ENCODE peak calls at places on chromosomes 3 and 15, in nine cellular contexts. One of them, this sample, is unnamed.
A peak's percentile ranks its signal among the peaks of the same experiment; 100 is the strongest.

GRCh38 chr3:118548434-118548833 is 486.2 kb downstream of the IGSF11 start:
- DNase-seq in pons: no peak
- DNase-seq in T-helper 1 cell: no peak
- DNase-seq in skeletal muscle cell: no peak
- DNase-seq in neural progenitor cell: no peak
- DNase-seq in GDM1: no peak
- DNase-seq in fibroblast of pulmonary artery: peak; percentile 26
- DNase-seq in mesothelial cell of epicardium: no peak
- DNase-seq in AG08396: no peak
- DNase-seq in this sample: no peak

GRCh38 chr15:74332611-74333010 is 34.8 kb downstream of the CYP11A1 start:
- DNase-seq in pons: no peak
- DNase-seq in mesothelial cell of epicardium: no peak
- DNase-seq in T-helper 1 cell: no peak
- DNase-seq in skeletal muscle cell: no peak
- DNase-seq in GDM1: no peak
- DNase-seq in neural progenitor cell: no peak
- DNase-seq in fibroblast of pulmonary artery: no peak
- DNase-seq in AG08396: no peak
- DNase-seq in this sample: no peak

GRCh38 chr3:121961283-121961682 is 60.8 kb downstream of the ILDR1 start:
- DNase-seq in fibroblast of pulmonary artery: no peak
- DNase-seq in mesothelial cell of epicardium: no peak
- DNase-seq in GDM1: no peak
- DNase-seq in neural progenitor cell: no peak
- DNase-seq in T-helper 1 cell: no peak
- DNase-seq in AG08396: no peak
- DNase-seq in pons: no peak
- DNase-seq in skeletal muscle cell: no peak
- DNase-seq in this sample: no peak

GRCh38 chr15:38196116-38196515 is 56.5 kb upstream of the SPRED1 start:
- DNase-seq in mesothelial cell of epicardium: no peak
- DNase-seq in neural progenitor cell: no peak
- DNase-seq in fibroblast of pulmonary artery: no peak
- DNase-seq in T-helper 1 cell: no peak
- DNase-seq in GDM1: no peak
- DNase-seq in skeletal muscle cell: no peak
- DNase-seq in AG08396: no peak
- DNase-seq in pons: peak; percentile 32
- DNase-seq in this sample: no peak

GRCh38 chr3:69443554-69443953 is 57.7 kb upstream of the FRMD4B start:
- DNase-seq in skeletal muscle cell: no peak
- DNase-seq in mesothelial cell of epicardium: no peak
- DNase-seq in neural progenitor cell: no peak
- DNase-seq in pons: peak; percentile 70
- DNase-seq in T-helper 1 cell: no peak
- DNase-seq in fibroblast of pulmonary artery: no peak
- DNase-seq in AG08396: no peak
- DNase-seq in GDM1: no peak
- DNase-seq in this sample: no peak

GRCh38 chr3:135967867-135968266 is 2.3 kb downstream of the PPP2R3A start:
- DNase-seq in GDM1: no peak
- DNase-seq in AG08396: no peak
- DNase-seq in skeletal muscle cell: no peak
- DNase-seq in pons: no peak
- DNase-seq in neural progenitor cell: no peak
- DNase-seq in fibroblast of pulmonary artery: no peak
- DNase-seq in T-helper 1 cell: no peak
- DNase-seq in mesothelial cell of epicardium: no peak
- DNase-seq in this sample: no peak

GRCh38 chr3:23996058-23996457 is 51.0 kb downstream of the NR1D2 start:
- DNase-seq in pons: no peak
- DNase-seq in mesothelial cell of epicardium: no peak
- DNase-seq in T-helper 1 cell: no peak
- DNase-seq in skeletal muscle cell: no peak
- DNase-seq in neural progenitor cell: no peak
- DNase-seq in AG08396: no peak
- DNase-seq in GDM1: no peak
- DNase-seq in fibroblast of pulmonary artery: no peak
- DNase-seq in this sample: no peak

GRCh38 chr3:127182446-127182845 is 10.5 kb upstream of the PRR23E start:
- DNase-seq in mesothelial cell of epicardium: no peak
- DNase-seq in fibroblast of pulmonary artery: no peak
- DNase-seq in AG08396: no peak
- DNase-seq in GDM1: no peak
- DNase-seq in T-helper 1 cell: no peak
- DNase-seq in pons: no peak
- DNase-seq in skeletal muscle cell: no peak
- DNase-seq in neural progenitor cell: no peak
- DNase-seq in this sample: no peak

GRCh38 chr3:184336484-184337230 is 743 bp upstream of the FAM131A start:
- DNase-seq in AG08396: peak; percentile 79
- DNase-seq in GDM1: no peak
- DNase-seq in mesothelial cell of epicardium: no peak
- DNase-seq in neural progenitor cell: peak; percentile 72
- DNase-seq in fibroblast of pulmonary artery: peak; percentile 71
- DNase-seq in T-helper 1 cell: no peak
- DNase-seq in pons: peak; percentile 91
- DNase-seq in skeletal muscle cell: no peak
- DNase-seq in this sample: peak; percentile 70

GRCh38 chr3:105868450-105868744 is 415 bp downstream of the CBLB start:
- DNase-seq in GDM1: no peak
- DNase-seq in AG08396: peak; percentile 71
- DNase-seq in pons: peak; percentile 46
- DNase-seq in fibroblast of pulmonary artery: peak; percentile 61
- DNase-seq in T-helper 1 cell: no peak
- DNase-seq in mesothelial cell of epicardium: peak; percentile 41
- DNase-seq in skeletal muscle cell: no peak
- DNase-seq in neural progenitor cell: peak; percentile 83
- DNase-seq in this sample: peak; percentile 53

GRCh38 chr3:118943597-118943996 is 91.0 kb downstream of the IGSF11 start:
- DNase-seq in fibroblast of pulmonary artery: no peak
- DNase-seq in T-helper 1 cell: no peak
- DNase-seq in neural progenitor cell: no peak
- DNase-seq in AG08396: no peak
- DNase-seq in skeletal muscle cell: no peak
- DNase-seq in GDM1: no peak
- DNase-seq in mesothelial cell of epicardium: no peak
- DNase-seq in pons: no peak
- DNase-seq in this sample: no peak

GRCh38 chr3:179772297-179772696 is 119.5 kb downstream of the USP13 start:
- DNase-seq in neural progenitor cell: no peak
- DNase-seq in T-helper 1 cell: no peak
- DNase-seq in mesothelial cell of epicardium: no peak
- DNase-seq in AG08396: no peak
- DNase-seq in fibroblast of pulmonary artery: no peak
- DNase-seq in pons: no peak
- DNase-seq in GDM1: no peak
- DNase-seq in skeletal muscle cell: no peak
- DNase-seq in this sample: no peak

GRCh38 chr15:67370206-67370954 is 115.8 kb downstream of the IQCH start:
- DNase-seq in mesothelial cell of epicardium: no peak
- DNase-seq in neural progenitor cell: no peak
- DNase-seq in T-helper 1 cell: no peak
- DNase-seq in pons: no peak
- DNase-seq in GDM1: no peak
- DNase-seq in AG08396: no peak
- DNase-seq in fibroblast of pulmonary artery: no peak
- DNase-seq in skeletal muscle cell: no peak
- DNase-seq in this sample: no peak

GRCh38 chr3:177928156-177928555 is 608.1 kb upstream of the KCNMB2 start:
- DNase-seq in T-helper 1 cell: no peak
- DNase-seq in fibroblast of pulmonary artery: peak; percentile 48
- DNase-seq in neural progenitor cell: no peak
- DNase-seq in mesothelial cell of epicardium: no peak
- DNase-seq in AG08396: peak; percentile 38
- DNase-seq in skeletal muscle cell: no peak
- DNase-seq in GDM1: no peak
- DNase-seq in pons: no peak
- DNase-seq in this sample: peak; percentile 63

GRCh38 chr3:46812237-46812791 is 50.9 kb downstream of the MYL3 start:
- DNase-seq in skeletal muscle cell: peak; percentile 5
- DNase-seq in fibroblast of pulmonary artery: peak; percentile 39
- DNase-seq in AG08396: peak; percentile 71
- DNase-seq in GDM1: no peak
- DNase-seq in pons: no peak
- DNase-seq in mesothelial cell of epicardium: peak; percentile 71
- DNase-seq in neural progenitor cell: peak; percentile 89
- DNase-seq in T-helper 1 cell: peak; percentile 55
- DNase-seq in this sample: no peak

GRCh38 chr15:68719051-68719450 is 101.6 kb downstream of the ANP32A start:
- DNase-seq in pons: no peak
- DNase-seq in mesothelial cell of epicardium: no peak
- DNase-seq in AG08396: no peak
- DNase-seq in T-helper 1 cell: no peak
- DNase-seq in GDM1: no peak
- DNase-seq in neural progenitor cell: no peak
- DNase-seq in skeletal muscle cell: no peak
- DNase-seq in fibroblast of pulmonary artery: no peak
- DNase-seq in this sample: no peak

GRCh38 chr3:55491296-55491816 is 4.2 kb upstream of the WNT5A start:
- DNase-seq in GDM1: no peak
- DNase-seq in skeletal muscle cell: peak; percentile 84
- DNase-seq in neural progenitor cell: no peak
- DNase-seq in pons: no peak
- DNase-seq in mesothelial cell of epicardium: no peak
- DNase-seq in T-helper 1 cell: no peak
- DNase-seq in AG08396: no peak
- DNase-seq in fibroblast of pulmonary artery: peak; percentile 78
- DNase-seq in this sample: peak; percentile 85

GRCh38 chr3:99175276-99175801 is 273.8 kb upstream of the DCBLD2 start:
- DNase-seq in T-helper 1 cell: no peak
- DNase-seq in pons: no peak
- DNase-seq in neural progenitor cell: no peak
- DNase-seq in mesothelial cell of epicardium: no peak
- DNase-seq in GDM1: no peak
- DNase-seq in fibroblast of pulmonary artery: no peak
- DNase-seq in AG08396: no peak
- DNase-seq in skeletal muscle cell: no peak
- DNase-seq in this sample: peak; percentile 9

GRCh38 chr15:95202569-95203349 is 971.4 kb downstream of the MCTP2 start:
- DNase-seq in AG08396: peak; percentile 3
- DNase-seq in T-helper 1 cell: no peak
- DNase-seq in neural progenitor cell: no peak
- DNase-seq in mesothelial cell of epicardium: no peak
- DNase-seq in fibroblast of pulmonary artery: peak; percentile 3
- DNase-seq in GDM1: no peak
- DNase-seq in pons: no peak
- DNase-seq in skeletal muscle cell: no peak
- DNase-seq in this sample: peak; percentile 50

GRCh38 chr3:8500966-8501365 is 657 bp upstream of the LMCD1 start:
- DNase-seq in GDM1: no peak
- DNase-seq in neural progenitor cell: no peak
- DNase-seq in pons: peak; percentile 65
- DNase-seq in fibroblast of pulmonary artery: no peak
- DNase-seq in mesothelial cell of epicardium: no peak
- DNase-seq in skeletal muscle cell: no peak
- DNase-seq in T-helper 1 cell: no peak
- DNase-seq in AG08396: no peak
- DNase-seq in this sample: no peak

GRCh38 chr15:90294601-90295269 is 29.3 kb downstream of the NGRN start:
- DNase-seq in mesothelial cell of epicardium: no peak
- DNase-seq in GDM1: no peak
- DNase-seq in neural progenitor cell: no peak
- DNase-seq in T-helper 1 cell: no peak
- DNase-seq in pons: no peak
- DNase-seq in AG08396: no peak
- DNase-seq in fibroblast of pulmonary artery: no peak
- DNase-seq in skeletal muscle cell: no peak
- DNase-seq in this sample: no peak

GRCh38 chr3:74491874-74492273 is 122.6 kb downstream of the CNTN3 start:
- DNase-seq in skeletal muscle cell: no peak
- DNase-seq in AG08396: no peak
- DNase-seq in GDM1: no peak
- DNase-seq in T-helper 1 cell: no peak
- DNase-seq in pons: no peak
- DNase-seq in mesothelial cell of epicardium: no peak
- DNase-seq in neural progenitor cell: no peak
- DNase-seq in fibroblast of pulmonary artery: peak; percentile 14
- DNase-seq in this sample: no peak

GRCh38 chr3:49712631-49713317 is 6.7 kb downstream of the AMIGO3 start:
- DNase-seq in fibroblast of pulmonary artery: no peak
- DNase-seq in pons: no peak
- DNase-seq in neural progenitor cell: peak; percentile 21
- DNase-seq in T-helper 1 cell: no peak
- DNase-seq in mesothelial cell of epicardium: no peak
- DNase-seq in skeletal muscle cell: no peak
- DNase-seq in AG08396: no peak
- DNase-seq in GDM1: no peak
- DNase-seq in this sample: no peak

GRCh38 chr3:73213906-73214305 is 152.4 kb downstream of the EBLN2 start:
- DNase-seq in T-helper 1 cell: no peak
- DNase-seq in pons: no peak
- DNase-seq in GDM1: no peak
- DNase-seq in neural progenitor cell: no peak
- DNase-seq in skeletal muscle cell: no peak
- DNase-seq in AG08396: no peak
- DNase-seq in fibroblast of pulmonary artery: peak; percentile 6
- DNase-seq in mesothelial cell of epicardium: no peak
- DNase-seq in this sample: no peak

GRCh38 chr3:14565791-14566588 is 25.8 kb upstream of the GRIP2 start:
- DNase-seq in mesothelial cell of epicardium: no peak
- DNase-seq in GDM1: peak; percentile 9
- DNase-seq in skeletal muscle cell: no peak
- DNase-seq in pons: no peak
- DNase-seq in AG08396: peak; percentile 62
- DNase-seq in neural progenitor cell: no peak
- DNase-seq in fibroblast of pulmonary artery: peak; percentile 32
- DNase-seq in T-helper 1 cell: no peak
- DNase-seq in this sample: no peak